ENCODE peak calls at places on chromosome 4, in nine cellular contexts. T, Y, O, G, C, R, F, V and P are unnamed samples.

GRCh38 chr4:67717586-67717985 is 16.6 kb upstream of the UBA6 start:
- DNase-seq in C (no peak), G (no peak), Y (no peak), V (no peak), T (no peak), R (no peak), F (no peak), O (no peak), P (no peak)

GRCh38 chr4:154928640-154929257 is 147.7 kb downstream of the RBM46 start:
- DNase-seq in F (no peak), R (no peak), G (no peak), Y (no peak), V (no peak), T (peak; percentile 39), C (no peak), O (peak; percentile 52), P (peak; percentile 15)

GRCh38 chr4:121711263-121712000 is 14.7 kb upstream of the ANXA5 start:
- DNase-seq in C (peak; percentile 92), V (peak; percentile 92), G (no peak), O (peak; percentile 72), F (peak; percentile 77), T (peak; percentile 96), Y (peak; percentile 57), R (peak; percentile 73), P (peak; percentile 53)

GRCh38 chr4:16227462-16227868 is 1.2 kb upstream of the TAPT1 start:
- DNase-seq in T (no peak), G (no peak), R (peak; percentile 47), F (peak; percentile 26), V (peak; percentile 69), Y (peak; percentile 40), O (peak; percentile 59), C (peak; percentile 40), P (peak; percentile 49)

GRCh38 chr4:129929052-129929451 is 833.1 kb downstream of the C4orf33 start:
- DNase-seq in Y (no peak), F (no peak), T (no peak), G (no peak), R (no peak), O (no peak), V (no peak), C (no peak), P (no peak)

GRCh38 chr4:164613761-164614277 is 140.1 kb upstream of the SMIM31 start:
- DNase-seq in T (no peak), O (no peak), R (no peak), G (no peak), F (no peak), C (no peak), Y (no peak), V (no peak), P (no peak)

GRCh38 chr4:139639654-139640053 is 26.0 kb upstream of the MGST2 start:
- DNase-seq in Y (no peak), F (no peak), O (no peak), T (no peak), C (no peak), G (no peak), R (no peak), V (no peak), P (no peak)

GRCh38 chr4:106614446-106614845 is 245.9 kb upstream of the GIMD1 start:
- DNase-seq in V (no peak), O (no peak), R (no peak), Y (no peak), C (no peak), T (no peak), G (no peak), F (no peak), P (no peak)

GRCh38 chr4:42464550-42465124 is 67.3 kb downstream of the SHISA3 start:
- DNase-seq in Y (no peak), T (no peak), R (no peak), F (no peak), C (no peak), V (no peak), G (no peak), O (no peak), P (no peak)

GRCh38 chr4:84971319-84971932 is 4.9 kb upstream of the WDFY3 start:
- DNase-seq in T (no peak), Y (no peak), O (peak; percentile 60), V (no peak), G (no peak), F (no peak), C (no peak), R (no peak), P (no peak)

GRCh38 chr4:101279377-101279871 is 67.9 kb downstream of the PPP3CA start:
- DNase-seq in R (no peak), V (no peak), F (peak; percentile 48), Y (no peak), O (no peak), G (no peak), T (no peak), C (peak; percentile 71), P (no peak)

GRCh38 chr4:100548209-100548579 is 30.4 kb upstream of the EMCN start:
- DNase-seq in G (no peak), T (no peak), V (no peak), C (no peak), Y (no peak), F (no peak), O (no peak), R (no peak), P (no peak)

GRCh38 chr4:52956691-52957090 is 94.6 kb downstream of the RASL11B start:
- DNase-seq in R (no peak), V (no peak), O (no peak), F (no peak), G (no peak), C (no peak), T (no peak), Y (no peak), P (no peak)

GRCh38 chr4:180134116-180134866 is 2108.9 kb upstream of the TENM3 start:
- DNase-seq in V (no peak), G (no peak), O (peak; percentile 72), T (no peak), F (no peak), C (no peak), Y (no peak), R (no peak), P (peak; percentile 26)

DNA sequence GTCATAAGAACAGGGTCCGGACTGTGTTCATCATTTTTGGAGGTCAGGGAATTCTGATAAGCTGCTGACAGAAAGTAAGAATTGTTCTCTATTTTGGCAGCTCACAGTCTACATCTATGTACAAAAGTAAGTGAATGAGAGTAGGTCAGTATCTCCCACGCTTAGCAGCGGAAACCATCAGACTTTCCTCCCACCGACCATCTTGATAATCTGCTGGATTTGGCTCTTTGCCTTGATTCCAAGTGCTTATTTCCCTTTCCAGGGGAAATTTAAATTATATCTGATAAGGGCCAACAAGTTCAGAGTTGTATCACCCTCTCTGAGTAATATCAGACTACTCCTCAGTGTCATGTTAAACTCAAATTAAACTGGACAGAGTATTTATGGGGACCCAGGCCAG is 118.0 kb downstream of the CAMK2D start:
- DNase-seq in C (no peak), R (no peak), V (no peak), G (no peak), T (no peak), O (no peak), F (no peak), Y (no peak), P (no peak)
- H3K4me1 ChIP-seq in C (peaks cover 14% of the 10 kb centered on the region), R (peaks cover 19% of the 10 kb centered on the region), V (peaks cover 12% of the 10 kb centered on the region), G (no peaks in the 10 kb centered on the region), T (peaks cover 8% of the 10 kb centered on the region), O (peaks cover 10% of the 10 kb centered on the region), F (no peaks in the 10 kb centered on the region), Y (peaks cover 33% of the 10 kb centered on the region), P (peaks cover 55% of the 10 kb centered on the region)

GRCh38 chr4:147824884-147825283 is 93.0 kb downstream of the ARHGAP10 start:
- DNase-seq in C (no peak), F (no peak), V (no peak), Y (no peak), R (no peak), T (no peak), O (no peak), G (no peak), P (no peak)
- H3K4me1 ChIP-seq in C (peaks cover 6% of the 10 kb centered on the region), F (no peaks in the 10 kb centered on the region), V (peaks cover 28% of the 10 kb centered on the region), Y (peaks cover 18% of the 10 kb centered on the region), R (peaks cover 41% of the 10 kb centered on the region), T (no peaks in the 10 kb centered on the region), O (peaks cover 4% of the 10 kb centered on the region), G (no peaks in the 10 kb centered on the region), P (peaks cover 76% of the 10 kb centered on the region)

GRCh38 chr4:4492161-4492847 is 49.5 kb downstream of the STX18 start:
- DNase-seq in O (no peak), G (no peak), C (no peak), Y (no peak), V (no peak), F (no peak), T (no peak), R (no peak), P (no peak)
- H3K4me1 ChIP-seq in O (no peaks in the 10 kb centered on the region), G (no peaks in the 10 kb centered on the region), C (no peaks in the 10 kb centered on the region), Y (peaks cover 8% of the 10 kb centered on the region), V (peaks cover 12% of the 10 kb centered on the region), F (no peaks in the 10 kb centered on the region), T (peaks cover 5% of the 10 kb centered on the region), R (peaks cover 7% of the 10 kb centered on the region), P (peaks cover 21% of the 10 kb centered on the region)

GRCh38 chr4:38412137-38412536 is 251.9 kb upstream of the KLF3 start:
- DNase-seq in Y (no peak), R (no peak), G (no peak), V (no peak), C (no peak), T (no peak), F (no peak), O (no peak), P (no peak)
- H3K4me1 ChIP-seq in Y (no peaks in the 10 kb centered on the region), R (no peaks in the 10 kb centered on the region), G (no peaks in the 10 kb centered on the region), V (no peaks in the 10 kb centered on the region), C (no peaks in the 10 kb centered on the region), T (peaks cover 5% of the 10 kb centered on the region), F (no peaks in the 10 kb centered on the region), O (no peaks in the 10 kb centered on the region), P (peaks cover 4% of the 10 kb centered on the region)

DNA sequence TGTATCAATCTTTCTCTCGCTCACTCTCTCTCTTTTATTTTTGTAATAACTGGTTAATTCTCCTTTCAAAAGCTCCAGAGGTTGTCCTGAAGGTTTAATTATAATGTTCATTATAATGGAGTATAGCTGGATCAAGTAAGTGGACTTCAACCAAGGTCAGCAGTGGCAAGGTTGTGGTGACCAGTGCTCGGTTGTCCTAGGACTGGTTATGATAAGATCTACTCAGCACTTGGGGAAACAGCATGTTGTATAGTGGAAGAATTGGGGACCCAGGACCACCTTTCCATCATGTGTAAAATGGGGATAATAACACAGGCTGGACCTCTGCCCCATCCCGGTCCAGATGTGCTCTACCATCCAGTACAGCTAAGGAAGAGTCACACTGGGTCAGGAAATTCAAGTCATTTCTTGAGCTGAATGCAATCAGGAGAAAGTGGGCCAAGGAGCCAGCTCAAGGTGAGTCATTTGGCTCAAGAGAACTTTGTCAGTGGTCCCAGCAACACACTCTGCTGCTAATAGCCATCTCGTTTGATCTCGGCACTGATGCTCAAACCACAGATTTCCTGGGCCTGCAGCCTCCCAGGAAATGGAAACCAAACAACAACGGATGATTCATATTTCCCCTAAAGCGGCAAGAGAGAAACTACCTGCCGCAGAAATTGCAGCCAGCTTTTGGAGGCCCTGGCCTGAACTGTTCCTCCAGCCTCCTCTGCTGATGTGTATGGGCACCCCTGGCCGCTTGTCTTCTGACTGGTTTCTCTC is 123.6 kb upstream of the RBPJ start:
- DNase-seq in F (no peak), T (no peak), V (no peak), G (peak; percentile 41), C (no peak), Y (peak; percentile 35), O (no peak), R (peak; percentile 41), P (peak; percentile 22)
- H3K4me1 ChIP-seq in F (no peaks in the 10 kb centered on the region), T (no peaks in the 10 kb centered on the region), V (no peaks in the 10 kb centered on the region), G (no peaks in the 10 kb centered on the region), C (no peaks in the 10 kb centered on the region), Y (no peaks in the 10 kb centered on the region), O (no peaks in the 10 kb centered on the region), R (no peaks in the 10 kb centered on the region), P (no peaks in the 10 kb centered on the region)